ENCODE peak calls at places on chromosomes 1 and 21, in seven cellular contexts. One of them, this sample, is unnamed. For H3K27me3, the result is how much of the 10 kb centered on the place peaks cover.

GRCh38 chr1:63635681-63636080 is 42.5 kb downstream of the PGM1 start:
- DNase-seq in H1: no peak
- DNase-seq in IMR-90: peak
- DNase-seq in HCT116: no peak
- DNase-seq in K562: no peak
- DNase-seq in GM12878: no peak
- DNase-seq in HepG2: no peak
- DNase-seq in this sample: no peak

GRCh38 chr1:245086389-245086969 is 68.3 kb upstream of the KIF26B start:
- DNase-seq in H1: no peak
- DNase-seq in IMR-90: peak
- DNase-seq in HCT116: no peak
- DNase-seq in K562: no peak
- DNase-seq in GM12878: no peak
- DNase-seq in HepG2: peak
- DNase-seq in this sample: no peak

GRCh38 chr1:210646258-210646616 is 317.5 kb downstream of the HHAT start:
- DNase-seq in H1: no peak
- DNase-seq in IMR-90: no peak
- DNase-seq in HCT116: no peak
- DNase-seq in K562: no peak
- DNase-seq in GM12878: no peak
- DNase-seq in HepG2: no peak
- DNase-seq in this sample: no peak

GRCh38 chr1:110875216-110875731 is 2.3 kb downstream of the CD53 start:
- DNase-seq in H1: no peak
- DNase-seq in IMR-90: no peak
- DNase-seq in HCT116: no peak
- DNase-seq in K562: peak
- DNase-seq in GM12878: peak
- DNase-seq in HepG2: no peak
- DNase-seq in this sample: no peak

GRCh38 chr1:210755991-210756669 is 377.8 kb downstream of the KCNH1 start:
- DNase-seq in H1: no peak
- DNase-seq in IMR-90: no peak
- DNase-seq in HCT116: no peak
- DNase-seq in K562: no peak
- DNase-seq in GM12878: no peak
- DNase-seq in HepG2: no peak
- DNase-seq in this sample: no peak

GRCh38 chr1:180816132-180816531 is 96.6 kb upstream of the KIAA1614 start:
- DNase-seq in H1: no peak
- DNase-seq in IMR-90: no peak
- DNase-seq in HCT116: no peak
- DNase-seq in K562: peak
- DNase-seq in GM12878: no peak
- DNase-seq in HepG2: no peak
- DNase-seq in this sample: no peak

GRCh38 chr1:169338617-169339016 is 29.0 kb downstream of the NME7 start:
- DNase-seq in H1: no peak
- DNase-seq in IMR-90: no peak
- DNase-seq in HCT116: no peak
- DNase-seq in K562: peak
- DNase-seq in GM12878: no peak
- DNase-seq in HepG2: no peak
- DNase-seq in this sample: peak

GRCh38 chr1:232212248-232212647 is 417.7 kb downstream of the SIPA1L2 start:
- DNase-seq in H1: no peak
- DNase-seq in IMR-90: no peak
- DNase-seq in HCT116: no peak
- DNase-seq in K562: no peak
- DNase-seq in GM12878: no peak
- DNase-seq in HepG2: no peak
- DNase-seq in this sample: no peak

GRCh38 chr1:238517710-238518109 is 627.0 kb upstream of the ZP4 start:
- DNase-seq in H1: no peak
- DNase-seq in IMR-90: no peak
- DNase-seq in HCT116: no peak
- DNase-seq in K562: no peak
- DNase-seq in GM12878: no peak
- DNase-seq in HepG2: no peak
- DNase-seq in this sample: no peak

GRCh38 chr1:43995984-43996732 is 4.8 kb downstream of the CCDC24 start:
- DNase-seq in H1: no peak
- DNase-seq in IMR-90: no peak
- DNase-seq in HCT116: no peak
- DNase-seq in K562: no peak
- DNase-seq in GM12878: no peak
- DNase-seq in HepG2: no peak
- DNase-seq in this sample: no peak

GRCh38 chr1:53467391-53467790 is 8.2 kb downstream of the DMRTB1 start:
- DNase-seq in H1: no peak
- DNase-seq in IMR-90: no peak
- DNase-seq in HCT116: no peak
- DNase-seq in K562: no peak
- DNase-seq in GM12878: no peak
- DNase-seq in HepG2: no peak
- DNase-seq in this sample: no peak

GRCh38 chr1:111104981-111105380 is 34.9 kb downstream of the DRAM2 start:
- DNase-seq in H1: no peak
- DNase-seq in IMR-90: no peak
- DNase-seq in HCT116: no peak
- DNase-seq in K562: no peak
- DNase-seq in GM12878: no peak
- DNase-seq in HepG2: peak
- DNase-seq in this sample: no peak

GRCh38 chr21:36751383-36751782 is 52.5 kb downstream of the SIM2 start:
- DNase-seq in H1: no peak
- DNase-seq in IMR-90: no peak
- DNase-seq in HCT116: no peak
- DNase-seq in K562: no peak
- DNase-seq in GM12878: no peak
- DNase-seq in HepG2: no peak
- DNase-seq in this sample: no peak

GRCh38 chr1:3992103-3992556 is 92.1 kb upstream of the C1orf174 start:
- DNase-seq in H1: no peak
- DNase-seq in IMR-90: peak
- DNase-seq in HCT116: peak
- DNase-seq in K562: peak
- DNase-seq in GM12878: peak
- DNase-seq in HepG2: no peak
- DNase-seq in this sample: no peak

GRCh38 chr1:24503003-24503751 is 541 bp downstream of the RCAN3 start:
- DNase-seq in H1: no peak
- DNase-seq in IMR-90: no peak
- DNase-seq in HCT116: no peak
- DNase-seq in K562: no peak
- DNase-seq in GM12878: no peak
- DNase-seq in HepG2: no peak
- DNase-seq in this sample: no peak

GRCh38 chr1:88800382-88801051 is 90.8 kb downstream of the GTF2B start:
- DNase-seq in H1: no peak
- DNase-seq in IMR-90: peak
- DNase-seq in HCT116: no peak
- DNase-seq in K562: peak
- DNase-seq in GM12878: no peak
- DNase-seq in HepG2: peak
- DNase-seq in this sample: peak

GRCh38 chr1:241212624-241213023 is 144.4 kb downstream of the RGS7 start:
- DNase-seq in H1: no peak
- DNase-seq in IMR-90: no peak
- DNase-seq in HCT116: no peak
- DNase-seq in K562: no peak
- DNase-seq in GM12878: no peak
- DNase-seq in HepG2: no peak
- DNase-seq in this sample: no peak

GRCh38 chr1:161071886-161072371 is 2.2 kb upstream of the ARHGAP30 start:
- DNase-seq in H1: peak
- DNase-seq in IMR-90: no peak
- DNase-seq in HCT116: peak
- DNase-seq in K562: peak
- DNase-seq in GM12878: no peak
- DNase-seq in HepG2: peak
- DNase-seq in this sample: no peak

GRCh38 chr21:42003051-42003461 is 7.1 kb downstream of the ZBTB21 start:
- DNase-seq in H1: no peak
- DNase-seq in IMR-90: peak
- DNase-seq in HCT116: no peak
- DNase-seq in K562: no peak
- DNase-seq in GM12878: no peak
- DNase-seq in HepG2: no peak
- DNase-seq in this sample: no peak

GRCh38 chr21:42001781-42002180 is 8.4 kb downstream of the ZBTB21 start:
- DNase-seq in H1: no peak
- DNase-seq in IMR-90: no peak
- DNase-seq in HCT116: no peak
- DNase-seq in K562: no peak
- DNase-seq in GM12878: no peak
- DNase-seq in HepG2: no peak
- DNase-seq in this sample: no peak

GRCh38 chr21:42000908-42001307 is 9.3 kb downstream of the ZBTB21 start:
- DNase-seq in H1: no peak
- DNase-seq in IMR-90: no peak
- DNase-seq in HCT116: no peak
- DNase-seq in K562: no peak
- DNase-seq in GM12878: no peak
- DNase-seq in HepG2: no peak
- DNase-seq in this sample: no peak

GRCh38 chr21:42004406-42005199 is 5.6 kb downstream of the ZBTB21 start:
- DNase-seq in H1: no peak
- DNase-seq in IMR-90: no peak
- DNase-seq in HCT116: no peak
- DNase-seq in K562: peak
- DNase-seq in GM12878: no peak
- DNase-seq in HepG2: no peak
- DNase-seq in this sample: no peak

DNA sequence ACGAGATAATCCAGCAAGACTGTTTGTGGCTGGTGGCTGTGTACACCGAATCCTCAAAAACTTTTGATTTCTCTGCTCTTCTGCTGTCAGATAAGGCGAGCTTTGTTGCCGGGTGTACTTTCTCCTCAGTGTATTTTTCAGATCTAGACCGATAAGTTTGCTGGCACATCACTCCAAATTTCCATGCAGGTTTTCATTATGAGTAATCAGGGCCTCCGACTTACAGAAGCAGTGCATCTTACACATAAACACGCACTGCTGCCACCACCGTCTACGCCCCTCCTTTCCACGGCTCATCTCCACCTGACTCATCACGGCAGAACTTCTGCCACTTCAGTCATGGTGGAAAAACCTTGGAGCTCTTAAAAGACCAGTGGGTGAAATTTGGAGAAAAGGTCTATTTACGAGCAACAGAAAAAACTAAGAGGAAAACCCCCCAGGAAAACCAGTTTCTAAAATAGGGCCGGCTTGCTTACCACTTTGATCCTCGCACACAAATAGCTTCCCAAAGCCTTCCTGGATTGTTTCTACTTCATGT is 7.7 kb downstream of the ZBTB21 start:
- DNase-seq in H1: no peak
- DNase-seq in IMR-90: peak
- DNase-seq in HCT116: no peak
- DNase-seq in K562: no peak
- DNase-seq in GM12878: peak
- DNase-seq in HepG2: no peak
- DNase-seq in this sample: no peak
- H3K9ac ChIP-seq in H1: no peak
- H3K9ac ChIP-seq in IMR-90: peak
- H3K9ac ChIP-seq in HCT116: no peak
- H3K9ac ChIP-seq in K562: no peak
- H3K9ac ChIP-seq in GM12878: peak
- H3K9ac ChIP-seq in HepG2: no peak
- H3K9ac ChIP-seq in this sample: no peak

GRCh38 chr1:213989071-213989739 is 1.4 kb downstream of the PROX1 start:
- DNase-seq in H1: no peak
- DNase-seq in IMR-90: no peak
- DNase-seq in HCT116: no peak
- DNase-seq in K562: no peak
- DNase-seq in GM12878: no peak
- DNase-seq in HepG2: peak
- DNase-seq in this sample: peak
- H3K27me3 ChIP-seq in H1: half or more
- H3K27me3 ChIP-seq in IMR-90: under half
- H3K27me3 ChIP-seq in HCT116: under half
- H3K27me3 ChIP-seq in K562: half or more
- H3K27me3 ChIP-seq in GM12878: under half
- H3K27me3 ChIP-seq in HepG2: under half
- H3K27me3 ChIP-seq in this sample: under half

GRCh38 chr1:206507395-206508129 is at the start of gene RASSF5:
- DNase-seq in H1: peak
- DNase-seq in IMR-90: peak
- DNase-seq in HCT116: no peak
- DNase-seq in K562: peak
- DNase-seq in GM12878: no peak
- DNase-seq in HepG2: no peak
- DNase-seq in this sample: peak
- TF ChIP-seq POLR2A in H1: peak
- TF ChIP-seq POLR2A in IMR-90: peak
- TF ChIP-seq POLR2A in HCT116: no peak
- TF ChIP-seq POLR2A in K562: no peak
- TF ChIP-seq POLR2A in GM12878: peak
- TF ChIP-seq POLR2A in HepG2: no peak
- TF ChIP-seq POLR2A in this sample: no peak

GRCh38 chr1:45097079-45097478 is 85.0 kb downstream of the UROD start:
- DNase-seq in H1: no peak
- DNase-seq in IMR-90: no peak
- DNase-seq in HCT116: no peak
- DNase-seq in K562: no peak
- DNase-seq in GM12878: no peak
- DNase-seq in HepG2: peak
- DNase-seq in this sample: no peak

GRCh38 chr1:45089711-45090110 is 77.7 kb downstream of the UROD start:
- DNase-seq in H1: no peak
- DNase-seq in IMR-90: no peak
- DNase-seq in HCT116: no peak
- DNase-seq in K562: no peak
- DNase-seq in GM12878: no peak
- DNase-seq in HepG2: no peak
- DNase-seq in this sample: no peak

GRCh38 chr1:45095450-45095849 is 83.4 kb downstream of the UROD start:
- DNase-seq in H1: no peak
- DNase-seq in IMR-90: no peak
- DNase-seq in HCT116: no peak
- DNase-seq in K562: no peak
- DNase-seq in GM12878: no peak
- DNase-seq in HepG2: no peak
- DNase-seq in this sample: no peak

GRCh38 chr1:45097944-45098343 is 85.9 kb downstream of the UROD start:
- DNase-seq in H1: no peak
- DNase-seq in IMR-90: no peak
- DNase-seq in HCT116: no peak
- DNase-seq in K562: peak
- DNase-seq in GM12878: no peak
- DNase-seq in HepG2: peak
- DNase-seq in this sample: no peak

DNA sequence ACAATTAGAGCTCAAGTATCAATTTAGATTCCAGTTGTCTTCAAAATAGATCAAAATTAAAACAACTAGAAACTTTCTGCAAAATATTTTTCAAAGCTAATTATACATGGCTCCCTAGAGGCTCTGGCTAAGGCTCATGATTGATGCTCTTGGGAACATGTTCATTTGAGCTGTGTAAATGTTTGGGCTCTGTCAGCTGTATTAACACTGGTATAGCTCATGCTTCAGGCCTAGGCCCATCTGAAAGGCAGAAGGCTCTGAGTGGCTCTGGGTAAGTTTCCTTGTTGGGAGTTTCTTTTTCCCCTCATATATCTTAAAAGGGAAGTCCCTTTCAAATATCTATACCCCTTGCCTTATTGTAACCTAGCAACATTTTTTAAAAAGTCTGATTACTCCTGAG is 81.3 kb downstream of the UROD start:
- DNase-seq in H1: no peak
- DNase-seq in IMR-90: no peak
- DNase-seq in HCT116: no peak
- DNase-seq in K562: no peak
- DNase-seq in GM12878: no peak
- DNase-seq in HepG2: no peak
- DNase-seq in this sample: no peak
- H3K9ac ChIP-seq in H1: no peak
- H3K9ac ChIP-seq in IMR-90: no peak
- H3K9ac ChIP-seq in HCT116: no peak
- H3K9ac ChIP-seq in K562: no peak
- H3K9ac ChIP-seq in GM12878: no peak
- H3K9ac ChIP-seq in HepG2: no peak
- H3K9ac ChIP-seq in this sample: no peak